ENCODE peak calls at places on chromosomes 13 and 19, in six cellular contexts. K, Q, L, A, U and Z are unnamed samples. For H3K4me1, the result is how much of the 10 kb centered on the place peaks cover.

GRCh38 chr19:10854350-10855089 is 6.3 kb downstream of the C19orf38 start:
- DNase-seq in K (no peak), Q (no peak), L (no peak), A (no peak), U (no peak), Z (no peak)

GRCh38 chr13:79775830-79776229 is 294.9 kb downstream of the NDFIP2 start:
- DNase-seq in K (no peak), Q (no peak), L (no peak), A (peak), U (peak), Z (no peak)

GRCh38 chr13:99704390-99704789 is 203.1 kb downstream of the TM9SF2 start:
- DNase-seq in K (no peak), Q (no peak), L (no peak), A (no peak), U (no peak), Z (no peak)

GRCh38 chr19:40778865-40779284 is 828 bp downstream of the RAB4B start:
- DNase-seq in K (no peak), Q (no peak), L (no peak), A (no peak), U (no peak), Z (no peak)

GRCh38 chr19:52962394-52963228 is at the start of gene ZNF816:
- DNase-seq in K (peak), Q (peak), L (peak), A (peak), U (peak), Z (peak)

GRCh38 chr13:62837895-62838294 is 1422.2 kb upstream of the PCDH20 start:
- DNase-seq in K (no peak), Q (no peak), L (no peak), A (peak), U (no peak), Z (no peak)

GRCh38 chr19:16584825-16585801 is 12.9 kb upstream of the SLC35E1 start:
- DNase-seq in K (no peak), Q (no peak), L (no peak), A (no peak), U (peak), Z (no peak)

GRCh38 chr19:38032951-38033350 is 125.9 kb downstream of the SIPA1L3 start:
- DNase-seq in K (no peak), Q (no peak), L (no peak), A (no peak), U (no peak), Z (no peak)

GRCh38 chr19:1855040-1855827 is 7.0 kb upstream of the REXO1 start:
- DNase-seq in K (peak), Q (peak), L (peak), A (peak), U (peak), Z (peak)

GRCh38 chr19:4258181-4258580 is 11.3 kb downstream of the YJU2 start:
- DNase-seq in K (no peak), Q (no peak), L (no peak), A (no peak), U (no peak), Z (no peak)

GRCh38 chr19:4257025-4257424 is 10.1 kb downstream of the YJU2 start:
- DNase-seq in K (no peak), Q (no peak), L (no peak), A (no peak), U (no peak), Z (no peak)

GRCh38 chr19:4264812-4265211 is 14.3 kb upstream of the SHD start:
- DNase-seq in K (no peak), Q (no peak), L (no peak), A (no peak), U (no peak), Z (no peak)

GRCh38 chr19:4256563-4256962 is 9.7 kb downstream of the YJU2 start:
- DNase-seq in K (no peak), Q (no peak), L (no peak), A (no peak), U (peak), Z (no peak)

DNA sequence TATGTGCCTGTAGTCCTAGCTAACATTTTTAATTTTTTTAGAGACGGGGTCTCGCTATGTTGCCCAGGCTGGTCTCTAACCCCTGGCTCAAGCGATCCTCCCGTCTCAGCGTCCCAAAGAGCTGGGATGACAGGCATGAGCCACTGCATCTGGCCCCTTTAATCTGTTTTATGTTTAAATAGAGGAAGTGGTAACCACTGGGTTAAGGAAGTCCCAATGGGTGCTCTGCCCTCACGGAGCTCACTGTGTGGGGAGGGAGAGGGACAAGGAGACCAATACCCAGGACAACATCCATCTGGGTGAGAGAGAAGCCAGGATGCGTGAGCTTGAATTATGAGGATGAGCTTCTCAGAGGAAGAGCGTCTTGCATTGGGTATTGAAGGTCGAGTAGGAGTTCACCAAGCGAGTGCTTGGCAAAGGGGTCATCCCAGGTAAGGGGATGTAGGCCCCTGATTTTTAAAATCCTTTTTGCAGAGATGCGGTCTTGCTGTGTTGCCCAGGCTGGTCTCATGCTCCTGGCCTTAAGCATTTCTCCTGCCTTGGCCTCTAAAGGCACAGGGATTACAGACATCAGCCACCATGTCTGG is 13.8 kb downstream of the YJU2 start:
- DNase-seq in K (no peak), Q (no peak), L (no peak), A (no peak), U (no peak), Z (no peak)
- H3K4me3 ChIP-seq in K (no peak), Q (no peak), L (no peak), A (no peak), U (no peak), Z (no peak)

GRCh38 chr19:13838071-13838942 is 38.6 kb upstream of the NANOS3 start:
- DNase-seq in K (no peak), Q (no peak), L (no peak), A (no peak), U (no peak), Z (no peak)
- H3K4me1 ChIP-seq in K (half or more), Q (half or more), L (under half), A (under half), U (under half), Z (half or more)

GRCh38 chr13:23570931-23571330 is 719 bp downstream of the TNFRSF19 start:
- DNase-seq in K (no peak), Q (no peak), L (no peak), A (no peak), U (no peak), Z (no peak)
- TF ChIP-seq CTCF in K (no peak), Q (no peak), L (no peak), A (no peak), U (no peak), Z (peak)

GRCh38 chr13:39036212-39036611 is 1.7 kb downstream of the PROSER1 start:
- DNase-seq in K (no peak), Q (no peak), L (no peak), A (no peak), U (peak), Z (no peak)
- H3K4me3 ChIP-seq in K (peak), Q (peak), L (peak), A (peak), U (peak), Z (peak)

DNA sequence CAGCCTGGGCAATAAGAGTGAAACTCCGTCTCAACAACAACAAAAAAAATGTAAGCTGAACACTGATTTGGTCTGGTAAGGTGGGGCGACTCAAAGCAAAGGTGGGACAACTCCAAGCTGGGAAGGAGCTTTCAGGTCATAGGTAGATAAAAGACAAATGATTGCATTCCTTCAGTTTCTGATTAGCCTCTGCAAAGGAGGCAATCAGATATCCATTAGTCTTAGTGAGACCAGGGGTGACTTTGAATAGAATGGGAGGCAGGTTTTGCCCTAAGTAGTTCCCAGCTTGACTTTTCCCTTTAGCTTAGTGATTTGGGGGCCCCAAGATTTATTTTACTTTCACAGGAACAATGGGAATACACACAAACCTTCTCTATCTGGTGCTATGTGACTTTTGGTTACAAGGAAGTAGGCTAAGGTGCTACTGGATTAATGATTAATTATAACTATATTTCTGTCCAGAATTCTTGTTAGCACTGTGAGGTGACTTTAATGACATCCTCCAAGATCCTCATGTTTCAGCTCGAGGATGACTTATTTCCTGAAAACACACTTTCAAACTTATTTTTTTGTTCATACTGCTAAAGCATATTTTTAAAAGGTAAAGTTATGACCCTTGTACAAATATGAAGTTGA is 10.5 kb upstream of the MTRF1 start:
- DNase-seq in K (no peak), Q (no peak), L (no peak), A (no peak), U (no peak), Z (no peak)
- H3K4me1 ChIP-seq in K (under half), Q (under half), L (under half), A (under half), U (under half), Z (under half)

GRCh38 chr13:49651775-49652690 is 23.7 kb downstream of the ARL11 start:
- DNase-seq in K (no peak), Q (no peak), L (no peak), A (no peak), U (no peak), Z (no peak)

GRCh38 chr13:49655906-49656305 is 27.6 kb downstream of the ARL11 start:
- DNase-seq in K (no peak), Q (no peak), L (no peak), A (no peak), U (no peak), Z (no peak)

GRCh38 chr13:49649963-49650312 is 21.6 kb downstream of the ARL11 start:
- DNase-seq in K (no peak), Q (no peak), L (no peak), A (no peak), U (no peak), Z (no peak)

GRCh38 chr13:49653478-49653877 is 25.2 kb downstream of the ARL11 start:
- DNase-seq in K (no peak), Q (no peak), L (no peak), A (no peak), U (no peak), Z (no peak)

GRCh38 chr13:49652691-49653305 is 24.5 kb downstream of the ARL11 start:
- DNase-seq in K (no peak), Q (no peak), L (no peak), A (peak), U (peak), Z (no peak)
- TF ChIP-seq CTCF in K (peak), Q (peak), L (peak), A (peak), U (peak), Z (peak)

DNA sequence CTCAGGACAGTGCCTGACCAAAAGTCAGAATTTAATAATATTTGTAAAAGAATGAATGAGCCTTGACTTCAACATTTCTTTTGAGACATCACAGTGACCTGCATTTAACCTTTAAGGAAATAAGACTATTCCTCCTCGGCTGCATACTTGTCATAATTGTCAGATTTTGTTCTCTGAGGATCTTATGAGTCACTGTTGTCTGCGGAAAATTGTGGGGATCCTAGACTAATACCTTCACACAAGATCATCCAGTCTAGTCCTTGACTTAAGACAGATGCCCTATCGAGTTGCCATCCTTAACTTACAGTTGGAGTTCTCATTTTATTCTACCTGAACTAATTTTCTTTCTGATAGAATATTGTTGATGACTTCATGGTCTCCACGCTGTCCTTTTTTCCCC is 198.4 kb downstream of the DLEU7 start:
- DNase-seq in K (no peak), Q (no peak), L (no peak), A (no peak), U (no peak), Z (no peak)
- H3K4me3 ChIP-seq in K (no peak), Q (no peak), L (no peak), A (no peak), U (no peak), Z (no peak)

DNA sequence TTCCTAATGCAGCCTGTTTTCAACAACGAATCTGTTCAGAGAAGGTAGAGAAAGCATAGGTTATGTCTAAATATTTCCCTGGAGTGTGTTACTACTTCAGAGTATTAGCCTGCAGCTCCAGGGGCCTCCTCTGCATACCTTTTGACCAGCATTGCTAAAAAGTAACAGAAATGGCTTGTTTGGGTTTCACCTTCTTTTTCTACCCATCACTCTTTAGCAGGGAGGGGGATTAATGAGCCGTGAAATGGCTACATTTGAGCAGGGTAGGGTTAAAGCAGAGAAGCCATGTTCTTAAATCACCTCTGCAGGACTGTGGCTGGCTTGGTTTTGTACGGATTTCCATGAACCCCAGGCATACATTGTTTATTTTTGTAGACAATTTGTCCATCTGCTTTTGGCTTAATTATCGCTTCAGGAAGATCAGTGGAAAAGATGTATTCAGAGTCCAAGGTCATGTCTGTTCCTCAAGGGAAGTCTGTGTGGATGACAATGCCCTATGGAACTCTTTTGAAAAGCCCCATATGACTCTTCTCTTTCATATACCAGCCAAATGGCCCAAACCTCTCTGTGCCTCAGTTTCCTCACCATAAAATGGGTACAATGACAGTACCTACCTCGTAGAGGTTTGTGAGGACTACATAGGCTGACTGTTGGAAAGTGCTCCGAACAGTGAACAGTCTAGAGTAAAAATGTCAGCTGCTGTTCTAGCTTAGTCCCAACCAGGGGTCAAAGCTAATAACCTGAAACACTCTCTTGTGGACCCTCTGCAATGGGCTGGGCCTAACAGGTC is 104.4 kb downstream of the COL4A2 start:
- DNase-seq in K (no peak), Q (no peak), L (no peak), A (no peak), U (no peak), Z (no peak)
- H3K4me1 ChIP-seq in K (half or more), Q (half or more), L (under half), A (half or more), U (under half), Z (half or more)